ENCODE peak calls at places on chromosomes 11 and 22, in nine cellular contexts. N is endodermal cell; R is bronchial epithelial cell; T is pancreas; W is vagina; M is left ventricle myocardium inferior; U is CD8-positive, alpha-beta T cell; K is K562; E is IMR-90. S is an unnamed sample. For H3K36me3, the result is how much of the 10 kb centered on the place peaks cover.

GRCh38 chr11:85626496-85626895 is 648 bp downstream of the DLG2 start:
- DNase-seq in T (no peak), U (no peak), R (no peak), M (no peak), N (no peak), K (peak), E (no peak), W (no peak), S (no peak)

GRCh38 chr11:27705873-27706820 is 5.9 kb upstream of the BDNF start:
- DNase-seq in N (peak), W (no peak), U (no peak), K (peak), T (no peak), M (no peak), R (peak), E (peak), S (no peak)

GRCh38 chr11:20097319-20098221 is 62.7 kb downstream of the DBX1 start:
- DNase-seq in M (no peak), N (no peak), W (no peak), K (peak), E (peak), T (no peak), U (no peak), R (peak), S (peak)

GRCh38 chr11:33377100-33377851 is 120.1 kb downstream of the HIPK3 start:
- DNase-seq in T (no peak), N (no peak), R (no peak), E (peak), K (no peak), W (no peak), U (no peak), M (no peak), S (no peak)

GRCh38 chr22:17257578-17257977 is 38.3 kb upstream of the ADA2 start:
- DNase-seq in M (no peak), K (no peak), R (no peak), U (no peak), N (peak), E (no peak), T (no peak), W (no peak), S (no peak)

GRCh38 chr22:40531951-40532900 is 104.3 kb downstream of the MRTFA start:
- DNase-seq in U (no peak), N (no peak), K (no peak), E (no peak), T (no peak), R (peak), M (no peak), W (no peak), S (no peak)

GRCh38 chr11:19725379-19726079 is 12.9 kb downstream of the NAV2 start:
- DNase-seq in T (peak), R (peak), W (no peak), M (no peak), N (no peak), U (no peak), E (no peak), K (no peak), S (no peak)

GRCh38 chr11:120674537-120674936 is 163.0 kb downstream of the GRIK4 start:
- DNase-seq in K (no peak), T (no peak), N (no peak), E (peak), M (no peak), W (no peak), U (no peak), R (no peak), S (peak)

GRCh38 chr22:45793161-45793560 is 121.5 kb downstream of the ATXN10 start:
- DNase-seq in E (no peak), W (no peak), T (no peak), N (no peak), K (no peak), R (no peak), U (no peak), M (no peak), S (no peak)

GRCh38 chr11:118625036-118625690 is 17.7 kb downstream of the PHLDB1 start:
- DNase-seq in K (no peak), T (no peak), W (no peak), N (no peak), R (no peak), E (no peak), M (no peak), U (no peak), S (no peak)

GRCh38 chr11:33016654-33017053 is 976 bp downstream of the DEPDC7 start:
- DNase-seq in E (no peak), N (no peak), T (no peak), R (peak), W (no peak), M (no peak), U (no peak), K (no peak), S (no peak)

GRCh38 chr11:29616611-29617010 is 400.2 kb downstream of the KCNA4 start:
- DNase-seq in E (no peak), W (no peak), K (no peak), N (no peak), T (no peak), U (no peak), R (peak), M (no peak), S (no peak)

GRCh38 chr22:17410576-17410975 is 41.3 kb downstream of the CECR2 start:
- DNase-seq in U (no peak), M (no peak), T (no peak), E (no peak), R (no peak), W (no peak), K (no peak), N (no peak), S (no peak)

GRCh38 chr11:15507592-15507991 is 392.9 kb downstream of the INSC start:
- DNase-seq in N (no peak), K (no peak), U (no peak), R (no peak), W (no peak), E (no peak), T (no peak), M (no peak), S (no peak)

GRCh38 chr11:61004037-61004641 is 32.7 kb downstream of the CD6 start:
- DNase-seq in E (peak), K (no peak), M (no peak), R (no peak), N (no peak), T (no peak), U (peak), W (no peak), S (no peak)

GRCh38 chr11:114213622-114214021 is 82.6 kb upstream of the NNMT start:
- DNase-seq in E (no peak), T (no peak), K (no peak), U (no peak), R (no peak), W (no peak), N (no peak), M (no peak), S (no peak)

GRCh38 chr11:112989198-112989597 is 28.0 kb downstream of the NCAM1 start:
- DNase-seq in W (no peak), E (no peak), K (no peak), N (no peak), M (no peak), R (no peak), T (no peak), U (no peak), S (no peak)

GRCh38 chr11:17735823-17736772 is 1.5 kb downstream of the KCNC1 start:
- DNase-seq in W (no peak), T (peak), K (no peak), N (no peak), U (no peak), R (no peak), E (no peak), M (no peak), S (no peak)

GRCh38 chr11:36436084-36436483 is 74.0 kb downstream of the TRAF6 start:
- DNase-seq in U (no peak), T (no peak), R (no peak), K (no peak), M (no peak), E (no peak), N (no peak), W (no peak), S (no peak)

GRCh38 chr11:12890476-12890875 is 118.6 kb upstream of the RASSF10 start:
- DNase-seq in W (no peak), M (no peak), T (no peak), U (no peak), R (no peak), E (peak), N (no peak), K (no peak), S (no peak)

GRCh38 chr11:111540114-111540920 is at the start of gene LAYN:
- DNase-seq in R (no peak), T (peak), K (no peak), M (peak), W (no peak), N (peak), U (peak), E (peak), S (no peak)

GRCh38 chr11:43676933-43677332 is 3.6 kb upstream of the HSD17B12 start:
- DNase-seq in N (no peak), T (no peak), E (no peak), R (no peak), K (no peak), M (no peak), U (no peak), W (no peak), S (no peak)

GRCh38 chr11:89495951-89496350 is 4.8 kb upstream of the NOX4 start:
- DNase-seq in K (no peak), M (peak), N (peak), R (peak), U (no peak), T (no peak), W (no peak), E (peak), S (peak)

GRCh38 chr11:89489930-89490329 is 1.2 kb downstream of the NOX4 start:
- DNase-seq in W (no peak), T (no peak), R (peak), K (no peak), E (peak), N (no peak), U (no peak), M (no peak), S (no peak)

GRCh38 chr11:89487016-89487415 is 4.2 kb downstream of the NOX4 start:
- DNase-seq in M (no peak), K (no peak), R (peak), T (no peak), N (no peak), E (peak), U (no peak), W (no peak), S (peak)

DNA sequence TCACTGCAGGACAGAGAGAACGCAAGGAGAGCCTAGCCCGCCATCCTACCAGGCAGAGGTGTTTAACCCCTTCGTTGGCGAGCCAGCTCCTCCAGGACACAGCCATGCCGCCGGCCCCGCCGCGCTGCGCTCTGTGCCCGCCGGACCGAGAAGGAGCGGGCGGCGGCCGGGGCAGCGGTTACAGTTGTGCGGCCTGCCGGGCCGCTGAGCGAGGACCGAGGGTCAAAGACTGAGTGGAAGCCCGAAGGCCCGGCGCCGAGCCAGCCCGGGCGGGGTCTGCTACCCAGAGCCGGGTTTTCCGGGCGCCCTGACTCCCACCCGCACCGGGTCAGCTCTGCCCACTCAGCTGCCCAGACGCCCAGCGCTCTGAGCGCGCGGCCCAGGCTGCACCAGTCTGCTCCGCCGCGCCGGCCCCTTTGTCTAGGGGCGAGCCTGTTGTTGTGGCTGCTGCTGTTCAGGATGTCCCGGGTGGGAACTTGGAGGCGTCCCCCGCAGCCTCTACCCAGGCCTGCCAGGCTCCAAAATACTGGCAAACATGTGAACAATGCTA is at the start of gene NOX4:
- DNase-seq in R (no peak), W (no peak), E (peak), M (peak), U (no peak), N (peak), T (peak), K (no peak), S (no peak)
- H3K4me3 ChIP-seq in R (peak), W (peak), E (peak), M (peak), U (no peak), N (peak), T (peak), K (no peak), S (peak)

GRCh38 chr11:124867700-124868099 is 2.5 kb downstream of the ROBO3 start:
- DNase-seq in E (peak), K (peak), T (no peak), M (no peak), N (peak), W (no peak), R (peak), U (no peak), S (no peak)
- TF ChIP-seq CTCF in E (peak), K (peak), T (peak), M (peak), N (peak), W (no peak), R (peak), U (no peak), S (peak)

GRCh38 chr22:49777569-49778250 is 50.0 kb downstream of the BRD1 start:
- DNase-seq in T (peak), R (no peak), U (no peak), M (peak), N (no peak), K (no peak), E (no peak), W (no peak), S (no peak)
- H3K36me3 ChIP-seq in T (under half), R (under half), U (under half), M (under half), N (half or more), K (under half), E (half or more), W (half or more), S (under half)

GRCh38 chr11:64855596-64856304 is 11.3 kb upstream of the CDC42BPG start:
- DNase-seq in E (no peak), U (no peak), M (no peak), T (no peak), N (no peak), K (no peak), R (no peak), W (no peak), S (no peak)

GRCh38 chr11:64858467-64859401 is 14.3 kb upstream of the CDC42BPG start:
- DNase-seq in T (no peak), R (no peak), W (no peak), E (no peak), M (peak), N (no peak), U (peak), K (no peak), S (no peak)

GRCh38 chr11:64857485-64857884 is 13.0 kb upstream of the CDC42BPG start:
- DNase-seq in M (no peak), K (no peak), N (no peak), E (no peak), W (no peak), T (no peak), U (no peak), R (no peak), S (no peak)

GRCh38 chr11:64854534-64855502 is 10.4 kb upstream of the CDC42BPG start:
- DNase-seq in T (peak), M (peak), R (peak), N (peak), K (peak), E (peak), U (peak), W (no peak), S (peak)

DNA sequence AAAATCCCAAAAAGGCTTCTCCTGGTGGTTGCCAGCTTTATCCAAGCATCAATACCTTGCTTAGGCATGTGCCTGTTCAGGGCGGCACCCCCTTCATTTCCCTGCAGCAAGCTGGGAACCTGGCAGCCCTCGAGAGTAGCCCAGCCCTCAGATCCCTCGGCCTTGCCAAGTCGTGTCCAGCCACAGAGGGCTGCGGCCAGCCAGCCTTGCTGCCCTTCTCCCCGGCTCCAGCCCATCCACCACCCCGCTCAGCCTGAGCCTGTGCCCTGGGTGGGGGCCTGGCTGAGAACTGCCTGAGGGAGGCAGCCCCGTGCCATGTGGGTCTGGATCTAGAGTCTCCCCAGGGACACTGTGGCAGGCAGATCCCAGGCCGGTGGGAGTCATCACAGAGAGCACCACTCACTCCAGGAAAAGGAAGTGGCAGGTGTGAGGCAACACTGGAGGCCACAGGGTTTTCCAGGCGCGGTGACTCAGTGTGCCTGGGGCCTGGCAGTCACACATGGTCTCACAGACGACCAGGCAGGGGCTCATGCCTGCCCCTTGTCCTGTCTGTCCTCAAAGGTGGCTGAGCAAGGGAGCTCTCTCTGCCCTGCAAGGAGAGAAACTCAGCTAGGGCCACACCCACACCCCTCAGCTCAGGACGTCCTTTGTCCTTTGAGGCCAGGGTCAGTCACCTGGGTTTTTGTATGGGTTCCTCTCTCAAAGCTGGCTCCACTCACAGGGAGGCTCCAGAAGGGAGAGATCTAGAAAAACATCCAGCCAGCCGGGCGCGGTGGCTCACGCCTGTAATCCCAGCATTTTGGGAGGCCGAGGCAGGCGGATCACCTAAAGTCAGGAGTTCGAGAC is 12.2 kb upstream of the CDC42BPG start:
- DNase-seq in U (peak), M (no peak), W (no peak), T (peak), N (no peak), E (peak), R (peak), K (no peak), S (peak)
- H3K4me3 ChIP-seq in U (no peak), M (peak), W (no peak), T (no peak), N (no peak), E (no peak), R (no peak), K (no peak), S (no peak)

DNA sequence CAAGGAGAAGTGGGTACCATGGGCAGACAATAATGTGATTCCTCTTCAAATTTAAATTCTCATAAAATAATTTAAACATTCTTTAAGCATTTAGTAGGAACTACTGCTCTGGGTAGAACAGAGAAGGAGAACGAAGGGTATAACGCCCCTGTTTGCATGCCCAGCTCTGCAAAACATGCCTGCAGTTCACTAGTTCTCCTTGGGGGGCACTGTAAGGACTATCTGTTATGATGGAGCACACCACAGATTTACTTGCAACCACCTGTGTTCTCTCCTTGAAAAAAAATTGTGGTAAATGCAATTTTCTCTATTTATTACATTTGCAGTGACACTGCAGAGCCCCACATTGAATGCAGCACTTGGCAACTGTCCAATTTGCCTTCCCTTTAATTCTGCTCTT is 100.3 kb downstream of the GUCY1A2 start:
- DNase-seq in T (no peak), E (peak), N (peak), W (no peak), K (peak), R (peak), M (no peak), U (no peak), S (no peak)
- TF ChIP-seq CTCF in T (no peak), E (no peak), N (peak), W (no peak), K (peak), R (peak), M (peak), U (no peak), S (peak)

DNA sequence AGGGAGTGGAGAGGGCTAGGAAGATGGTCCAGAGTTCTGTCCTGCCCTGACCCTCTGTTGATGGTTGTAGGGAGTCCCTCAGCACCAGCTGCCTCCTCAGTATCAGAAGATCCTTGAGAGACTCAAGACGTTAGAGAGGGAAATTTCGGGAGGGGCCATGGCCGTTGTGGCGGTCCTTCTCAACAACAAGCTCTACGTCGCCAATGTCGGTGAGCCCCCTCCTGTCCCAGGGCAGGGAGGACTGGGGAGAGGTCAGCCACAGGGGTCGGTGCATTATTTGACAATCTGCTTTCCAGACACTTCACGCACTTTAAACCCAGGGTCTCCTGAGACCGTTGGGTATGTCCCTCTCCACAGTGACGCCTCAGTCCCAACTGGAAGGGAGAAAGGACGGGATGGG is 18.1 kb downstream of the TAB1 start:
- DNase-seq in R (no peak), U (no peak), K (no peak), W (no peak), T (peak), E (no peak), N (no peak), M (no peak), S (no peak)
- H3K36me3 ChIP-seq in R (under half), U (under half), K (half or more), W (half or more), T (under half), E (half or more), N (under half), M (half or more), S (under half)

DNA sequence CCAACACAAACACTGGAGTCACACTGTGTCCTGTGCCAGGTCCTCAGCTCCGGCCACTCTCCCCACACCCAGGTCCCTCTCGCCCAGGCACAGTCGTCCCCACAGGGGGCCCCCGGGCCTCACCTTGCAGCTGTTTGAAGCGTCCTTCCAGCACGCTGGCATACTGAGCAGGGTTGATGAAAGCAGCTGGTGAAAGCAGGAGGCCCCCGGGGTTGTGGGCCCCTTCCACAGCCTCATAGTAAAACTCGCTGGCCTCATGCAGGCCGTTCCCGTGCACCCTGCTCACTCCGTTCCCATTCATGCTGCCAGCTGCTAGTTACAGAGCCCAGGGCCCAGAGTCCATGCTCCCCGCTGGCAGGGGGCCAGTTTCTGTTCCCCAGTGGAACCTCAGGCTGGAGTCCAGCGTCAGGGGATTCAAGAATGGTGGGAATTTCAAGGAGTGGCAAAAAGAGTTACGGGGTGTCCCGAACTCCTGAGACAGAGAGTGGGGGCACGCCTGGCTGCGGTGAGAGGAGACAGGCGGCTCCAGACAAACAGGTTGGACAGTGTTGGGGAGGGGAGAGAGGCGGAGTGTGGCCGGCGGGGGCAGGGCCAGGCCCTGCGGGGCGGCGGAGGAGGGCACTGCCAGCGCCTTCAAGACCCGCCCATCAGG is 10.6 kb downstream of the SPTBN2 start:
- DNase-seq in N (peak), T (peak), M (no peak), R (peak), E (no peak), U (no peak), W (no peak), K (no peak), S (no peak)
- H3K4me3 ChIP-seq in N (no peak), T (peak), M (no peak), R (peak), E (no peak), U (no peak), W (no peak), K (no peak), S (no peak)